ENCODE peak calls at places on chromosomes 11 and 22, in six cellular contexts. E is stimulated activated CD4-positive, alpha-beta T cell treated with anti-CD3 and anti-CD28 coated beads, Interleukin-4, amount 100 ng/mL, for 48 hours; Q is HFFc6; R is hippocampal formation; G is cardiac fibroblast; V is HAP-1. M is an unnamed sample.

GRCh38 chr11:7977251-7977917 is 9.8 kb upstream of the EIF3F start:
- DNase-seq in V (no peak), G (peak; percentile 64), Q (peak; percentile 87), R (no peak), E (no peak), M (no peak)

GRCh38 chr11:12430351-12430750 is 53.0 kb downstream of the PARVA start:
- DNase-seq in R (no peak), Q (peak; percentile 27), G (peak; percentile 72), V (no peak), E (no peak), M (no peak)

GRCh38 chr11:121950160-121950559 is 165.9 kb downstream of the BLID start:
- DNase-seq in V (no peak), G (no peak), Q (no peak), R (no peak), E (no peak), M (no peak)

GRCh38 chr11:3367221-3367620 is 11.7 kb downstream of the ZNF195 start:
- DNase-seq in G (no peak), Q (peak; percentile 25), E (no peak), V (no peak), R (no peak), M (no peak)

GRCh38 chr11:104907521-104908185 is 9.4 kb upstream of the CASP12 start:
- DNase-seq in V (no peak), G (no peak), Q (peak; percentile 8), E (no peak), R (no peak), M (no peak)

GRCh38 chr11:85898456-85898855 is 43.3 kb downstream of the CCDC83 start:
- DNase-seq in R (no peak), Q (no peak), V (no peak), E (no peak), G (no peak), M (no peak)

GRCh38 chr22:28381427-28382167 is 298.0 kb downstream of the TTC28 start:
- DNase-seq in E (no peak), V (no peak), R (no peak), Q (peak; percentile 45), G (peak; percentile 21), M (no peak)

GRCh38 chr11:104332110-104332509 is 168.2 kb upstream of the PDGFD start:
- DNase-seq in Q (no peak), G (no peak), V (no peak), R (no peak), E (no peak), M (no peak)

GRCh38 chr11:108432783-108433182 is 34.5 kb downstream of the C11orf65 start:
- DNase-seq in Q (peak; percentile 10), V (no peak), G (no peak), R (no peak), E (no peak), M (no peak)

GRCh38 chr11:126511475-126512115 is 156.1 kb downstream of the ST3GAL4 start:
- DNase-seq in V (no peak), G (no peak), Q (no peak), R (no peak), E (no peak), M (no peak)

GRCh38 chr22:37526376-37526775 is 7.2 kb upstream of the CARD10 start:
- DNase-seq in E (no peak), G (peak; percentile 60), V (no peak), R (no peak), Q (no peak), M (no peak)

GRCh38 chr22:48899523-48900326 is 927.9 kb downstream of the BRD1 start:
- DNase-seq in E (no peak), R (no peak), V (no peak), G (no peak), Q (no peak), M (no peak)

GRCh38 chr11:75031224-75031753 is 42.6 kb downstream of the NEU3 start:
- DNase-seq in R (no peak), Q (peak; percentile 80), E (no peak), G (peak; percentile 87), V (no peak), M (no peak)

GRCh38 chr22:37626556-37627075 is 12.9 kb upstream of the SH3BP1 start:
- DNase-seq in G (no peak), E (no peak), V (no peak), R (no peak), Q (no peak), M (no peak)

M was measured in stimulated activated CD8-positive, alpha-beta memory T cell treated with anti-CD3 and anti-CD28 coated beads, Interleukin-2, amount 100 ng/mL, for 48 hours.